ENCODE peak calls at places on chromosome 1, in seven cellular contexts. One of them, this sample, is unnamed.

GRCh38 chr1:192477630-192478029 is 97.9 kb upstream of the RGS1 start:
- DNase-seq in activated gamma-delta T cell: no peak
- DNase-seq in activated T-helper 1 cell treated with anti-CD3 and anti-CD28 coated beads, Interleukin-12 subunit alpha, Interleukin-12 subunit beta, Interleukin-2, Interleukin-4 antibody, amounts not matched to agents 30 ng/mL and 10 ng/mL and 1 ng/mL, durations not matched to agents 14 hours and 24 hours and 36 hours: no peak
- DNase-seq in EL: peak; percentile 36
- DNase-seq in NCI-H748 treated with DMSO at 0.1 percent for 48 hours: peak; percentile 14
- DNase-seq in A172: peak; percentile 57
- DNase-seq in thoracic aorta: no peak
- DNase-seq in this sample: no peak

GRCh38 chr1:81369814-81370213 is 430.9 kb upstream of the ADGRL2 start:
- DNase-seq in activated T-helper 1 cell treated with anti-CD3 and anti-CD28 coated beads, Interleukin-12 subunit alpha, Interleukin-12 subunit beta, Interleukin-2, Interleukin-4 antibody, amounts not matched to agents 30 ng/mL and 10 ng/mL and 1 ng/mL, durations not matched to agents 14 hours and 24 hours and 36 hours: no peak
- DNase-seq in EL: no peak
- DNase-seq in activated gamma-delta T cell: no peak
- DNase-seq in A172: no peak
- DNase-seq in NCI-H748 treated with DMSO at 0.1 percent for 48 hours: no peak
- DNase-seq in thoracic aorta: no peak
- DNase-seq in this sample: no peak

GRCh38 chr1:162373072-162373427 is 3.6 kb downstream of the SPATA46 start:
- DNase-seq in NCI-H748 treated with DMSO at 0.1 percent for 48 hours: no peak
- DNase-seq in activated gamma-delta T cell: no peak
- DNase-seq in A172: no peak
- DNase-seq in thoracic aorta: no peak
- DNase-seq in activated T-helper 1 cell treated with anti-CD3 and anti-CD28 coated beads, Interleukin-12 subunit alpha, Interleukin-12 subunit beta, Interleukin-2, Interleukin-4 antibody, amounts not matched to agents 30 ng/mL and 10 ng/mL and 1 ng/mL, durations not matched to agents 14 hours and 24 hours and 36 hours: no peak
- DNase-seq in EL: no peak
- DNase-seq in this sample: no peak

GRCh38 chr1:237749122-237749521 is 141.6 kb downstream of the ZP4 start:
- DNase-seq in thoracic aorta: no peak
- DNase-seq in NCI-H748 treated with DMSO at 0.1 percent for 48 hours: no peak
- DNase-seq in A172: no peak
- DNase-seq in EL: no peak
- DNase-seq in activated T-helper 1 cell treated with anti-CD3 and anti-CD28 coated beads, Interleukin-12 subunit alpha, Interleukin-12 subunit beta, Interleukin-2, Interleukin-4 antibody, amounts not matched to agents 30 ng/mL and 10 ng/mL and 1 ng/mL, durations not matched to agents 14 hours and 24 hours and 36 hours: no peak
- DNase-seq in activated gamma-delta T cell: no peak
- DNase-seq in this sample: no peak

GRCh38 chr1:51690285-51690961 is 73.5 kb downstream of the OSBPL9 start:
- DNase-seq in activated T-helper 1 cell treated with anti-CD3 and anti-CD28 coated beads, Interleukin-12 subunit alpha, Interleukin-12 subunit beta, Interleukin-2, Interleukin-4 antibody, amounts not matched to agents 30 ng/mL and 10 ng/mL and 1 ng/mL, durations not matched to agents 14 hours and 24 hours and 36 hours: no peak
- DNase-seq in EL: peak; percentile 33
- DNase-seq in A172: no peak
- DNase-seq in thoracic aorta: no peak
- DNase-seq in activated gamma-delta T cell: no peak
- DNase-seq in NCI-H748 treated with DMSO at 0.1 percent for 48 hours: peak; percentile 90
- DNase-seq in this sample: peak; percentile 38

GRCh38 chr1:198278922-198279321 is 122.1 kb downstream of the NEK7 start:
- DNase-seq in activated gamma-delta T cell: no peak
- DNase-seq in A172: peak; percentile 55
- DNase-seq in thoracic aorta: no peak
- DNase-seq in EL: peak; percentile 42
- DNase-seq in activated T-helper 1 cell treated with anti-CD3 and anti-CD28 coated beads, Interleukin-12 subunit alpha, Interleukin-12 subunit beta, Interleukin-2, Interleukin-4 antibody, amounts not matched to agents 30 ng/mL and 10 ng/mL and 1 ng/mL, durations not matched to agents 14 hours and 24 hours and 36 hours: no peak
- DNase-seq in NCI-H748 treated with DMSO at 0.1 percent for 48 hours: no peak
- DNase-seq in this sample: no peak

GRCh38 chr1:228037401-228038386 is 30.9 kb downstream of the WNT3A start:
- DNase-seq in NCI-H748 treated with DMSO at 0.1 percent for 48 hours: no peak
- DNase-seq in EL: peak; percentile 25
- DNase-seq in thoracic aorta: no peak
- DNase-seq in activated gamma-delta T cell: no peak
- DNase-seq in A172: no peak
- DNase-seq in activated T-helper 1 cell treated with anti-CD3 and anti-CD28 coated beads, Interleukin-12 subunit alpha, Interleukin-12 subunit beta, Interleukin-2, Interleukin-4 antibody, amounts not matched to agents 30 ng/mL and 10 ng/mL and 1 ng/mL, durations not matched to agents 14 hours and 24 hours and 36 hours: no peak
- DNase-seq in this sample: peak; percentile 87

GRCh38 chr1:225881081-225882007 is 836 bp downstream of the TMEM63A start:
- DNase-seq in thoracic aorta: no peak
- DNase-seq in NCI-H748 treated with DMSO at 0.1 percent for 48 hours: no peak
- DNase-seq in activated T-helper 1 cell treated with anti-CD3 and anti-CD28 coated beads, Interleukin-12 subunit alpha, Interleukin-12 subunit beta, Interleukin-2, Interleukin-4 antibody, amounts not matched to agents 30 ng/mL and 10 ng/mL and 1 ng/mL, durations not matched to agents 14 hours and 24 hours and 36 hours: peak; percentile 31
- DNase-seq in activated gamma-delta T cell: no peak
- DNase-seq in A172: peak; percentile 63
- DNase-seq in EL: peak; percentile 76
- DNase-seq in this sample: no peak

GRCh38 chr1:181260271-181260670 is 171.8 kb downstream of the IER5 start:
- DNase-seq in activated T-helper 1 cell treated with anti-CD3 and anti-CD28 coated beads, Interleukin-12 subunit alpha, Interleukin-12 subunit beta, Interleukin-2, Interleukin-4 antibody, amounts not matched to agents 30 ng/mL and 10 ng/mL and 1 ng/mL, durations not matched to agents 14 hours and 24 hours and 36 hours: no peak
- DNase-seq in A172: no peak
- DNase-seq in NCI-H748 treated with DMSO at 0.1 percent for 48 hours: no peak
- DNase-seq in activated gamma-delta T cell: no peak
- DNase-seq in thoracic aorta: no peak
- DNase-seq in EL: no peak
- DNase-seq in this sample: no peak